ENCODE peak calls at places on chromosome 13, in eight cellular contexts. K is H9, E is neural progenitor cell, P is endothelial cell of umbilical vein, J is DND-41, T is fibroblast of lung, S is astrocyte, C is neuronal stem cell. A is an unnamed sample.

GRCh38 chr13:50030315-50030714 is 15.1 kb downstream of the KCNRG start:
- DNase-seq in K (no peak), E (no peak), P (no peak), J (no peak), T (no peak), S (no peak), C (no peak), A (peak; percentile 15)

GRCh38 chr13:20356437-20356836 is 124.3 kb upstream of the GJB6 start:
- DNase-seq in K (no peak), E (no peak), P (no peak), J (no peak), T (peak; percentile 74), S (peak; percentile 65), C (no peak), A (no peak)

GRCh38 chr13:76832258-76832988 is 53.8 kb downstream of the KCTD12 start:
- DNase-seq in K (no peak), E (no peak), P (no peak), J (no peak), T (no peak), S (no peak), C (no peak), A (no peak)

GRCh38 chr13:88979465-88980180 is 1308.5 kb downstream of the SLITRK5 start:
- DNase-seq in K (no peak), E (no peak), P (no peak), J (no peak), T (peak; percentile 12), S (peak; percentile 0), C (no peak), A (peak; percentile 24)

GRCh38 chr13:54092686-54093085 is 1064.1 kb downstream of the OLFM4 start:
- DNase-seq in K (no peak), E (no peak), P (no peak), J (no peak), T (no peak), S (no peak), C (no peak), A (peak; percentile 5)

GRCh38 chr13:109389456-109389855 is 396.9 kb downstream of the IRS2 start:
- DNase-seq in K (no peak), E (no peak), P (no peak), J (no peak), T (peak; percentile 68), S (peak; percentile 47), C (no peak), A (no peak)

GRCh38 chr13:62357887-62358645 is 942.4 kb upstream of the PCDH20 start:
- DNase-seq in K (peak; percentile 82), E (peak; percentile 88), P (peak; percentile 27), J (no peak), T (peak; percentile 31), S (peak; percentile 17), C (peak; percentile 77), A (peak; percentile 89)

GRCh38 chr13:33743438-33744368 is 74.2 kb upstream of the RFC3 start:
- DNase-seq in K (no peak), E (no peak), P (no peak), J (no peak), T (no peak), S (no peak), C (no peak), A (no peak)

GRCh38 chr13:27470042-27470830 is 19.9 kb upstream of the MTIF3 start:
- DNase-seq in K (no peak), E (no peak), P (no peak), J (no peak), T (no peak), S (no peak), C (no peak), A (no peak)

GRCh38 chr13:103983948-103984347 is 917.7 kb upstream of the SLC10A2 start:
- DNase-seq in K (no peak), E (no peak), P (no peak), J (no peak), T (no peak), S (no peak), C (no peak), A (no peak)

GRCh38 chr13:29964181-29964845 is 113.9 kb upstream of the UBL3 start:
- DNase-seq in K (peak; percentile 82), E (no peak), P (no peak), J (no peak), T (no peak), S (no peak), C (no peak), A (peak; percentile 86)

GRCh38 chr13:48976677-48977625 is 1.2 kb downstream of the FNDC3A start:
- DNase-seq in K (no peak), E (no peak), P (peak; percentile 70), J (no peak), T (no peak), S (peak; percentile 39), C (no peak), A (no peak)
- H2AFZ ChIP-seq in K (peak overlapping the region; percentile 4), E (no peak overlapping the region), P (peak overlapping the region; percentile 95), J (peak overlapping the region; percentile 95), T (peak overlapping the region; percentile 58), S (peak overlapping the region; percentile 75), C (peak overlapping the region; percentile 97), A (no peak overlapping the region)

DNA sequence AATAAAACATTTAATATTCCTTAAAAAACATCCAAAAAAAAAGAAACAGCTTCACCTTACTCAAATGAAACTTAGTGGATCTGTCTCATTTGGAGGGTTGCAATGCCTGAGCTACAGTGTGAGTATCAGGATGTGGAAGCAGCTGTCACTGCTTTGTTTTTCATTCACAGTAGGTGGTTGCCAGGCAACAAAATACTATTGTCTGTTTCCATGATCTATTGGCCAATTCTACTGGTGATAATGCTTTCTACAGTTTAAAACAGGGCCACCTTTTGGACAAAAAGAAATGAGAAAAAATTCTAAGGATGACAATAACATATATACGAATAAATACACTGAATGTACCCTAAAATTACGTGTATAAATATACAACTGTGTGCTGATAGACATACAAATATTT is 3.0 kb downstream of the ENOX1 start:
- DNase-seq in K (no peak), E (peak; percentile 55), P (peak; percentile 66), J (no peak), T (peak; percentile 16), S (no peak), C (no peak), A (peak; percentile 66)
- H3K4me1 ChIP-seq in K (no peaks in the 10 kb centered on the region), E (peaks cover 20% of the 10 kb centered on the region), P (peaks cover 18% of the 10 kb centered on the region), J (no peaks in the 10 kb centered on the region), T (peaks cover 3% of the 10 kb centered on the region), S (peaks cover 6% of the 10 kb centered on the region), C (peaks cover 6% of the 10 kb centered on the region), A (peaks cover 8% of the 10 kb centered on the region)

DNA sequence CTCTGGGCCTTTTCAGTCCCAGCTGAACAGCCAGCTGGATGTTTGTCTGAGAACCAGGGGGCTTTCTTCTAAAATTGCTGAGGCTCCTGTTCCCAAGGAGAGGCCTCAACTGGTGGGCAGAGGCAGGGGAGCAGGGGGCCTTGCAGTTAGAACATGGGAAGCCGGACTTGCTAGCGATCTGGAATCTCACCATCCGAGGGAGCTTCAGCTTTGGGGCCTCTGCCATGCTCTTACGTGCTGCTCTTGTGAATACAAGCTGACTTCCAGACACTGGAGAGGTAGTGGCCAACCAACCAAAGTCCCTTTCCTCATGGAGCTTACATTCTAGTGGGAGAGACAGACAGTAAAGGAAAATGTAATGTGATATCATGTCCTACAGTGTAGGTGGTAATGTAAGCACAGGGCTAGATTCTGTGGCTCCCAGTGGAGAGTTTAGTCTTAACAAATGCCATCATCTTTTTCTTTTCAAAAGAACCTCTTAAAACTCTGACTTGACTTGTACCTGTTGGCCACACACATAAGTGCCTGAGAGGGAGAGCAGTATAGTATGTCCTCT is 22.2 kb downstream of the SHISA2 start:
- DNase-seq in K (no peak), E (no peak), P (no peak), J (no peak), T (no peak), S (no peak), C (no peak), A (no peak)
- H2AFZ ChIP-seq in K (no peak overlapping the region), E (no peak overlapping the region), P (no peak overlapping the region), J (no peak overlapping the region), T (no peak overlapping the region), S (no peak overlapping the region), C (no peak overlapping the region), A (peak overlapping the region; percentile 74)

DNA sequence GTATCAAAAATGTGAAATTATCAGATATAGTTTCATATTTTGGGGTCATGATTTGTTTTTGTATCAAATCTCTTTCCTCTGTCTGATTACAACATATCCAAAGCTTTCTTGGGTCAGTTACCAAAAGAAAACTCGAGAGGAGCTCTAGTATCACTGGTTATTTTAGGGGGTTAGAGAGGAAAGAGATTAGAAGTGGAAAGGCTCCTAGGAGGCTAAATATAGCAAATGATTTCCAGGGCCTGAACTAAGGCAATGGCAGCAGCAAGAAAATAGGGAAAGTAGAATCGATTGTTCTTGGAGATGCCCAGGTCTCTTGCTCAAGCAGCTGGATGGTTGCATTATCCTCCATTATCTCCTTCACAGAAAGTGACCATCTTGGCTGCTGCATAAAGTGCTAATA is 72.9 kb downstream of the NHLRC3 start:
- DNase-seq in K (no peak), E (no peak), P (no peak), J (no peak), T (no peak), S (no peak), C (no peak), A (no peak)
- H3K4me1 ChIP-seq in K (no peaks in the 10 kb centered on the region), E (peaks cover 15% of the 10 kb centered on the region), P (no peaks in the 10 kb centered on the region), J (no peaks in the 10 kb centered on the region), T (no peaks in the 10 kb centered on the region), S (no peaks in the 10 kb centered on the region), C (no peaks in the 10 kb centered on the region), A (no peaks in the 10 kb centered on the region)

GRCh38 chr13:28560612-28561011 is 65.7 kb upstream of the FLT1 start:
- DNase-seq in K (no peak), E (no peak), P (no peak), J (no peak), T (no peak), S (no peak), C (no peak), A (no peak)

GRCh38 chr13:28557725-28558124 is 62.8 kb upstream of the FLT1 start:
- DNase-seq in K (no peak), E (no peak), P (no peak), J (no peak), T (peak; percentile 51), S (peak; percentile 48), C (no peak), A (no peak)

GRCh38 chr13:28558567-28558966 is 63.6 kb upstream of the FLT1 start:
- DNase-seq in K (no peak), E (no peak), P (no peak), J (no peak), T (peak; percentile 49), S (peak; percentile 42), C (no peak), A (no peak)

GRCh38 chr13:28559636-28560259 is 64.8 kb upstream of the FLT1 start:
- DNase-seq in K (no peak), E (no peak), P (no peak), J (no peak), T (no peak), S (no peak), C (no peak), A (no peak)

DNA sequence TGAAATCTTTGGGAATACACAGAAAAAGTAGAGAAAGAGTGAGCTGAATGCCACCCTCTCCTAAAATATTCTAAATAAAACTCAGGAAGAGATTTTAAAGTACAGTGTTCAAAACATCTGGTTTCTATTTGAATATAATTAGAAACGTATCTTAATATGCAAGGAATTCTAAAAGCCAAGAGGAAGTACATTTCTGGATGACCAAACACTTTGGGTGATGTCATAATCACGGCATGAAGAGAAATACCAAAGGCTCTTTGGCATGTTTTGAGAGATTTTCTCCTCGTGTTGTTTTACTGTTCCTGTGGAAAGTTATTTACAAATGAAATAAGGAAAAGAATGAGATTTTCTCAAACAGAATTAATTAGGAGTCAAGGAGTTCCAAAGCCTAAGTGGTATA is 63.2 kb upstream of the FLT1 start:
- DNase-seq in K (no peak), E (no peak), P (peak; percentile 71), J (no peak), T (peak; percentile 94), S (peak; percentile 94), C (no peak), A (no peak)
- H2AFZ ChIP-seq in K (no peak overlapping the region), E (peak overlapping the region; percentile 73), P (peak overlapping the region; percentile 49), J (no peak overlapping the region), T (no peak overlapping the region), S (peak overlapping the region; percentile 75), C (peak overlapping the region; percentile 53), A (peak overlapping the region; percentile 84)